ENCODE peak calls at places on chromosome 12, in seven cellular contexts. O is AG08396, M is stomach, V is EL, J is GM04503, F is nucleus accumbens, U is EH. Y is an unnamed sample.

GRCh38 chr12:58171914-58172313 is 230.5 kb downstream of the ATP23 start:
- DNase-seq in O (no peak), M (peak; percentile 27), J (no peak), V (peak; percentile 17), U (peak; percentile 42), F (no peak), Y (no peak)

GRCh38 chr12:118979763-118980406 is 1.5 kb upstream of the SRRM4 start:
- DNase-seq in O (peak; percentile 54), V (peak; percentile 13), M (peak; percentile 46), F (no peak), J (no peak), U (peak; percentile 27), Y (peak; percentile 72)

GRCh38 chr12:120229583-120230325 is 28.8 kb upstream of the RPLP0 start:
- DNase-seq in M (no peak), U (peak; percentile 75), F (no peak), V (peak; percentile 72), J (no peak), O (no peak), Y (peak; percentile 45)

GRCh38 chr12:31765931-31766330 is 37.1 kb upstream of the AMN1 start:
- DNase-seq in O (no peak), U (no peak), F (no peak), J (no peak), V (no peak), M (no peak), Y (no peak)

GRCh38 chr12:131854861-131855476 is 26.8 kb downstream of the MMP17 start:
- DNase-seq in O (no peak), M (no peak), U (no peak), J (no peak), F (no peak), V (no peak), Y (no peak)

GRCh38 chr12:5521456-5522325 is 89.8 kb downstream of the NTF3 start:
- DNase-seq in V (no peak), U (no peak), J (no peak), F (no peak), O (no peak), M (no peak), Y (no peak)

GRCh38 chr12:130051900-130052299 is 110.4 kb upstream of the FZD10 start:
- DNase-seq in V (no peak), J (no peak), O (no peak), F (no peak), U (no peak), M (no peak), Y (no peak)

GRCh38 chr12:87323369-87323768 is 705.8 kb downstream of the C12orf50 start:
- DNase-seq in V (no peak), O (peak; percentile 27), M (no peak), U (no peak), F (no peak), J (no peak), Y (peak; percentile 18)

GRCh38 chr12:8913702-8914032 is 642 bp upstream of the PHC1 start:
- DNase-seq in F (no peak), M (no peak), O (peak; percentile 12), J (no peak), V (no peak), U (no peak), Y (no peak)

GRCh38 chr12:47686645-47687240 is 19.1 kb downstream of the RPAP3 start:
- DNase-seq in J (no peak), V (peak; percentile 43), F (no peak), U (peak; percentile 65), M (no peak), O (peak; percentile 43), Y (peak; percentile 70)

GRCh38 chr12:64808110-64808509 is 16.3 kb upstream of the TBC1D30 start:
- DNase-seq in J (no peak), M (no peak), F (no peak), V (no peak), U (no peak), O (no peak), Y (no peak)

GRCh38 chr12:57524814-57525614 is 2.4 kb downstream of the MBD6 start:
- DNase-seq in M (no peak), F (no peak), V (no peak), U (no peak), O (no peak), J (no peak), Y (no peak)

GRCh38 chr12:96986883-96987523 is 79.9 kb downstream of the NEDD1 start:
- DNase-seq in O (peak; percentile 39), J (no peak), V (peak; percentile 30), F (no peak), M (no peak), U (peak; percentile 44), Y (peak; percentile 47)

GRCh38 chr12:89160716-89161123 is 191.6 kb downstream of the DUSP6 start:
- DNase-seq in M (no peak), J (peak; percentile 75), U (peak; percentile 91), O (peak; percentile 36), F (no peak), V (peak; percentile 87), Y (peak; percentile 63)

GRCh38 chr12:100824476-100824875 is 29.9 kb downstream of the ANO4 start:
- DNase-seq in M (no peak), V (no peak), J (no peak), U (no peak), O (no peak), F (no peak), Y (no peak)

GRCh38 chr12:10851243-10851858 is 2.1 kb upstream of the PRR4 start:
- DNase-seq in V (no peak), O (no peak), J (no peak), F (no peak), M (no peak), U (no peak), Y (no peak)

GRCh38 chr12:57236925-57237652 is 7.6 kb downstream of the SHMT2 start:
- DNase-seq in O (peak; percentile 16), V (no peak), M (no peak), U (peak; percentile 46), F (no peak), J (no peak), Y (no peak)

GRCh38 chr12:50401383-50402155 is 884 bp downstream of the LARP4 start:
- DNase-seq in J (no peak), M (no peak), U (peak; percentile 58), F (no peak), O (peak; percentile 21), V (peak; percentile 46), Y (peak; percentile 40)